ENCODE peak calls at places on chromosomes 1 and 21, in five cellular contexts. One of them, this sample, is unnamed.

GRCh38 chr1:166083887-166084286 is 82.9 kb downstream of the FAM78B start:
- DNase-seq in right lobe of liver: no peak
- DNase-seq in endothelial cell of umbilical vein: no peak
- DNase-seq in ovary: no peak
- DNase-seq in body of pancreas: no peak
- DNase-seq in this sample: no peak

GRCh38 chr1:101260531-101260930 is 23.7 kb downstream of the S1PR1 start:
- DNase-seq in right lobe of liver: no peak
- DNase-seq in endothelial cell of umbilical vein: peak
- DNase-seq in ovary: no peak
- DNase-seq in body of pancreas: no peak
- DNase-seq in this sample: no peak

GRCh38 chr1:155179107-155180031 is 5.7 kb downstream of the TRIM46 start:
- DNase-seq in right lobe of liver: peak
- DNase-seq in endothelial cell of umbilical vein: no peak
- DNase-seq in ovary: peak
- DNase-seq in body of pancreas: no peak
- DNase-seq in this sample: no peak

GRCh38 chr1:183432548-183432875 is 14.3 kb upstream of the NMNAT2 start:
- DNase-seq in right lobe of liver: no peak
- DNase-seq in endothelial cell of umbilical vein: no peak
- DNase-seq in ovary: no peak
- DNase-seq in body of pancreas: no peak
- DNase-seq in this sample: no peak

GRCh38 chr21:24456358-24456757 is 1150.9 kb downstream of the MRPL39 start:
- DNase-seq in right lobe of liver: no peak
- DNase-seq in endothelial cell of umbilical vein: no peak
- DNase-seq in ovary: no peak
- DNase-seq in body of pancreas: no peak
- DNase-seq in this sample: no peak

GRCh38 chr1:52593495-52593894 is 8.7 kb upstream of the GPX7 start:
- DNase-seq in right lobe of liver: no peak
- DNase-seq in endothelial cell of umbilical vein: no peak
- DNase-seq in ovary: no peak
- DNase-seq in body of pancreas: no peak
- DNase-seq in this sample: no peak

GRCh38 chr1:211650922-211651303 is 24.5 kb downstream of the NEK2 start:
- DNase-seq in right lobe of liver: no peak
- DNase-seq in endothelial cell of umbilical vein: no peak
- DNase-seq in ovary: no peak
- DNase-seq in body of pancreas: no peak
- DNase-seq in this sample: no peak

GRCh38 chr1:59136541-59137335 is 160.2 kb upstream of the FGGY start:
- DNase-seq in right lobe of liver: peak
- DNase-seq in endothelial cell of umbilical vein: no peak
- DNase-seq in ovary: no peak
- DNase-seq in body of pancreas: no peak
- DNase-seq in this sample: peak

GRCh38 chr1:207393610-207394009 is 60.5 kb upstream of the CR2 start:
- DNase-seq in right lobe of liver: no peak
- DNase-seq in endothelial cell of umbilical vein: peak
- DNase-seq in ovary: no peak
- DNase-seq in body of pancreas: peak
- DNase-seq in this sample: no peak

GRCh38 chr1:245216356-245217110 is 61.7 kb downstream of the KIF26B start:
- DNase-seq in right lobe of liver: no peak
- DNase-seq in endothelial cell of umbilical vein: no peak
- DNase-seq in ovary: no peak
- DNase-seq in body of pancreas: no peak
- DNase-seq in this sample: no peak

GRCh38 chr1:67323087-67323486 is 15.4 kb downstream of the IL12RB2 start:
- DNase-seq in right lobe of liver: no peak
- DNase-seq in endothelial cell of umbilical vein: no peak
- DNase-seq in ovary: no peak
- DNase-seq in body of pancreas: no peak
- DNase-seq in this sample: no peak

GRCh38 chr1:240611619-240612490 is at the start of gene GREM2:
- DNase-seq in right lobe of liver: peak
- DNase-seq in endothelial cell of umbilical vein: peak
- DNase-seq in ovary: peak
- DNase-seq in body of pancreas: peak
- DNase-seq in this sample: peak

GRCh38 chr1:244456586-244456985 is 4.5 kb upstream of the CATSPERE start:
- DNase-seq in right lobe of liver: no peak
- DNase-seq in endothelial cell of umbilical vein: no peak
- DNase-seq in ovary: no peak
- DNase-seq in body of pancreas: no peak
- DNase-seq in this sample: no peak

GRCh38 chr1:88946845-88947244 is 45.6 kb downstream of the KYAT3 start:
- DNase-seq in right lobe of liver: no peak
- DNase-seq in endothelial cell of umbilical vein: peak
- DNase-seq in ovary: no peak
- DNase-seq in body of pancreas: no peak
- DNase-seq in this sample: no peak

GRCh38 chr1:185938396-185938795 is 204.2 kb downstream of the HMCN1 start:
- DNase-seq in right lobe of liver: no peak
- DNase-seq in endothelial cell of umbilical vein: no peak
- DNase-seq in ovary: no peak
- DNase-seq in body of pancreas: no peak
- DNase-seq in this sample: no peak

GRCh38 chr21:42858957-42859890 is 20.1 kb downstream of the WDR4 start:
- DNase-seq in right lobe of liver: peak
- DNase-seq in endothelial cell of umbilical vein: no peak
- DNase-seq in ovary: no peak
- DNase-seq in body of pancreas: no peak
- DNase-seq in this sample: no peak

GRCh38 chr21:38321568-38321967 is 64.8 kb downstream of the KCNJ15 start:
- DNase-seq in right lobe of liver: no peak
- DNase-seq in endothelial cell of umbilical vein: no peak
- DNase-seq in ovary: no peak
- DNase-seq in body of pancreas: no peak
- DNase-seq in this sample: no peak

GRCh38 chr21:14677023-14677422 is 130.9 kb upstream of the SAMSN1 start:
- DNase-seq in right lobe of liver: no peak
- DNase-seq in endothelial cell of umbilical vein: no peak
- DNase-seq in ovary: no peak
- DNase-seq in body of pancreas: no peak
- DNase-seq in this sample: no peak

GRCh38 chr21:14677639-14678179 is 131.6 kb upstream of the SAMSN1 start:
- DNase-seq in right lobe of liver: no peak
- DNase-seq in endothelial cell of umbilical vein: no peak
- DNase-seq in ovary: no peak
- DNase-seq in body of pancreas: no peak
- DNase-seq in this sample: no peak

GRCh38 chr21:14678987-14679574 is 133.0 kb upstream of the SAMSN1 start:
- DNase-seq in right lobe of liver: no peak
- DNase-seq in endothelial cell of umbilical vein: no peak
- DNase-seq in ovary: no peak
- DNase-seq in body of pancreas: no peak
- DNase-seq in this sample: no peak

GRCh38 chr21:14673649-14674048 is 127.5 kb upstream of the SAMSN1 start:
- DNase-seq in right lobe of liver: no peak
- DNase-seq in endothelial cell of umbilical vein: no peak
- DNase-seq in ovary: no peak
- DNase-seq in body of pancreas: no peak
- DNase-seq in this sample: no peak

GRCh38 chr21:14675774-14676530 is 129.8 kb upstream of the SAMSN1 start:
- DNase-seq in right lobe of liver: no peak
- DNase-seq in endothelial cell of umbilical vein: peak
- DNase-seq in ovary: no peak
- DNase-seq in body of pancreas: peak
- DNase-seq in this sample: no peak
- TF ChIP-seq POLR2A in right lobe of liver: no peak
- TF ChIP-seq POLR2A in endothelial cell of umbilical vein: no peak
- TF ChIP-seq POLR2A in ovary: no peak
- TF ChIP-seq POLR2A in body of pancreas: no peak
- TF ChIP-seq POLR2A in this sample: no peak

DNA sequence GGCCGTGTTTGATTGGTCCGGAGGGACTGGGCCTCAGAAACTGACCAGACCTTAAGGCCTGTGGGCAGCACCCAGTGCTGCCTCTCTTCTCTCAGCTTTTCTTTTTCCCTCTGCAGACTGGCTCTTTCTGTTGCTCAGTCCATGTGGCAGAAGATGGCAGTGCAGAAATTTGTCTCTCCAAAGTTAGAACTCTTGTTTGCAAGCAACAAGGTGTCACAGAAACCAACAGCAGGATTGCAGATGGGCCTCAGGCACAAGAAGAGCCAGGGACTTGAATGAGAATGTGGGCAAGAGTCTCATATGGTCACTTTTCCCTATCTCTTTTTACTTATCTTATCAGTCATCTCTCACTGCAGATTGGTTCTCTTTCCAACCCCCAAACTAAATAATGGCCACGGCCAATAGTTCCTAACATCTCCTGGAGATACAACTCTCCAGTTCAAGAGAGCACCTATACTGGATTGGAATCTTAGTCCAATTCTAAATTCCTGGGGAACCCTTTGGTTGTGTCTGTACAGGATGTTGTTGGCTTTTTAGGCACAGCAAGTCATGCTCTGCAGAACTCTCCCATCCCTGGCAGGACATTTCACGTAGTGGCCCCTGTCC is 95.4 kb upstream of the RALGPS2 start:
- DNase-seq in right lobe of liver: no peak
- DNase-seq in endothelial cell of umbilical vein: no peak
- DNase-seq in ovary: no peak
- DNase-seq in body of pancreas: no peak
- DNase-seq in this sample: no peak
- H3K27ac ChIP-seq in right lobe of liver: no peak
- H3K27ac ChIP-seq in endothelial cell of umbilical vein: no peak
- H3K27ac ChIP-seq in ovary: no peak
- H3K27ac ChIP-seq in body of pancreas: no peak
- H3K27ac ChIP-seq in this sample: peak

GRCh38 chr1:47223921-47224675 is 7.9 kb downstream of the TAL1 start:
- DNase-seq in right lobe of liver: no peak
- DNase-seq in endothelial cell of umbilical vein: no peak
- DNase-seq in ovary: no peak
- DNase-seq in body of pancreas: no peak
- DNase-seq in this sample: no peak

GRCh38 chr1:47224676-47225399 is 7.2 kb downstream of the TAL1 start:
- DNase-seq in right lobe of liver: no peak
- DNase-seq in endothelial cell of umbilical vein: no peak
- DNase-seq in ovary: no peak
- DNase-seq in body of pancreas: no peak
- DNase-seq in this sample: no peak

GRCh38 chr1:47219590-47220220 is 12.3 kb downstream of the TAL1 start:
- DNase-seq in right lobe of liver: no peak
- DNase-seq in endothelial cell of umbilical vein: no peak
- DNase-seq in ovary: no peak
- DNase-seq in body of pancreas: no peak
- DNase-seq in this sample: no peak

GRCh38 chr1:47223174-47223920 is 8.7 kb downstream of the TAL1 start:
- DNase-seq in right lobe of liver: no peak
- DNase-seq in endothelial cell of umbilical vein: no peak
- DNase-seq in ovary: no peak
- DNase-seq in body of pancreas: no peak
- DNase-seq in this sample: no peak

DNA sequence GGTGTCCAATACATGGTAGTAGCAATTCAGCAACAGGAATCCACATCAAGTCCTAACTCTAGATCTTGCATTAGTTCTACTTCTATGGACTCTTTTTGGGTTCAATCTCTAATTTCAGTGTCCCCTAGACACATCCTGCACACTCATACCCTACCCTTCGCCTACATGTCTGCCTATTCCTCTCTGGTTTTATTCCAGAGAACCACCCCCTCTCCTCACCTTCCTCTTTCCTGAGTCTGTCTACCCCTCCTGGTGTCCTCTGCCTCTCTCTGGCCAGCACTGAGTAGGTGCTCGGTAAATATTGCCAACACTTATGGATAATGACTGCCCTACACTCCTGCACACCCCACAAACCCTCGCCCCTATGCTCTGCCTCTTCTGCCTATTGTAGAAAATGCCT is 9.5 kb downstream of the TAL1 start:
- DNase-seq in right lobe of liver: no peak
- DNase-seq in endothelial cell of umbilical vein: no peak
- DNase-seq in ovary: no peak
- DNase-seq in body of pancreas: no peak
- DNase-seq in this sample: no peak
- TF ChIP-seq POLR2A in right lobe of liver: no peak
- TF ChIP-seq POLR2A in endothelial cell of umbilical vein: no peak
- TF ChIP-seq POLR2A in ovary: no peak
- TF ChIP-seq POLR2A in body of pancreas: no peak
- TF ChIP-seq POLR2A in this sample: no peak

DNA sequence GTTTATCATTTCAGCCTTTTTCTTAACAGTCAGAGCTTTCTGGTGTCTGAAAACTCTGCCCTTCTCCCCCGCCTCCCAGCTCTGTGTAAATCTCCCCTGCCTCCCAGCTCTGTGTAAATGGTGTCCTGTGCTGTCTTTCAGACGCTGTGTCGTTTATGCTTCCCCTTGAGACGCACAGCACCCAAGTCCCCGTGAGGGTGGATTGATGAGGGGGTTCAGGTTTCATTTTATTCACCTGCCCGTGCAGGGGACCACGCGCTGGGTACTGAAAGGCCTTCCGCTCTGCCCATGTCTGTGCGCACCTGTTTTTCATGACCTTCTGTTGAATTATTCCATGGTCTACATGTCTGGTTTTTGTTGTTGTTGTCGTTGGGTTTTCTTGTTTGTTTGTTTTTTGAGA is 108.2 kb upstream of the COL6A1 start:
- DNase-seq in right lobe of liver: peak
- DNase-seq in endothelial cell of umbilical vein: no peak
- DNase-seq in ovary: no peak
- DNase-seq in body of pancreas: no peak
- DNase-seq in this sample: no peak
- H3K27ac ChIP-seq in right lobe of liver: no peak
- H3K27ac ChIP-seq in endothelial cell of umbilical vein: no peak
- H3K27ac ChIP-seq in ovary: no peak
- H3K27ac ChIP-seq in body of pancreas: no peak
- H3K27ac ChIP-seq in this sample: no peak

GRCh38 chr1:235068155-235069121 is 60.2 kb downstream of the TOMM20 start:
- DNase-seq in right lobe of liver: peak
- DNase-seq in endothelial cell of umbilical vein: no peak
- DNase-seq in ovary: no peak
- DNase-seq in body of pancreas: no peak
- DNase-seq in this sample: no peak
- TF ChIP-seq POLR2A in right lobe of liver: peak
- TF ChIP-seq POLR2A in endothelial cell of umbilical vein: no peak
- TF ChIP-seq POLR2A in ovary: no peak
- TF ChIP-seq POLR2A in body of pancreas: no peak
- TF ChIP-seq POLR2A in this sample: no peak

DNA sequence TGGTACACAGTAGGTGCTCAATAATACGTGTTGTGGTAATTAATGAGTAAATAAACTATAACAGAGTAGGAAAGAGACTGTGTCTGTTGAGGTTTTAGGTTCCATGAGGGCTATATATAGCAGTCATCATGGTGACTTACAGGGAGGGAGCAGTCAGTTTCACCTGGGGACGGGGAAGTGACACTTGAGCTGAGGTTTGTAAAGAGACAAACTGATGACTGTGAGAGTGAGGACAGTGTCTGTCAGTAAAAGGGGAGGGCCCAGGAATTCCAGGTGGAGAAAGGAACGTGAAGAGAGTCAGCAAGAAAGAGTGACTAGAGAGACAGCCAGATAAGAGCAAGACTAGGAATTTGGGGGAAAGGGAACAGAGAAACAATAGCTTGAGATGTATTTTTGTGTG is 30.2 kb downstream of the ABCA4 start:
- DNase-seq in right lobe of liver: no peak
- DNase-seq in endothelial cell of umbilical vein: no peak
- DNase-seq in ovary: no peak
- DNase-seq in body of pancreas: no peak
- DNase-seq in this sample: no peak
- H3K27ac ChIP-seq in right lobe of liver: peak
- H3K27ac ChIP-seq in endothelial cell of umbilical vein: peak
- H3K27ac ChIP-seq in ovary: no peak
- H3K27ac ChIP-seq in body of pancreas: no peak
- H3K27ac ChIP-seq in this sample: no peak

This sample was measured in esophagus muscularis mucosa.